ENCODE peak calls at places on chromosomes 6 and 20, in six cellular contexts. B is activated CD4-positive, alpha-beta T cell treated with anti-CD3 and anti-CD28 coated beads for 1 hour; L is NCI-H1436; J is HuH-7.5; V is stimulated activated CD8-positive, alpha-beta memory T cell treated with anti-CD3 and anti-CD28 coated beads, Interleukin-7, amount 100 ng/mL, for 1 hour; K is IMR-90. Q is an unnamed sample.

GRCh38 chr6:118768904-118769325 is 117.5 kb upstream of the CEP85L start:
- DNase-seq in B (no peak), L (no peak), J (no peak), V (no peak), K (no peak), Q (no peak)

GRCh38 chr20:3839328-3839727 is 7.3 kb upstream of the MAVS start:
- DNase-seq in B (no peak), L (no peak), J (no peak), V (no peak), K (no peak), Q (no peak)

GRCh38 chr20:10079964-10080363 is 45.2 kb downstream of the ANKEF1 start:
- DNase-seq in B (no peak), L (no peak), J (no peak), V (no peak), K (peak; percentile 69), Q (no peak)

GRCh38 chr6:157656437-157657005 is 166.5 kb upstream of the SNX9 start:
- DNase-seq in B (no peak), L (no peak), J (no peak), V (no peak), K (peak; percentile 38), Q (no peak)

GRCh38 chr20:31872406-31872805 is 2.0 kb downstream of the TTLL9 start:
- DNase-seq in B (no peak), L (no peak), J (no peak), V (no peak), K (no peak), Q (no peak)

GRCh38 chr6:101539510-101540245 is 146.2 kb downstream of the GRIK2 start:
- DNase-seq in B (no peak), L (no peak), J (no peak), V (no peak), K (peak; percentile 82), Q (no peak)

GRCh38 chr6:79712144-79712543 is 81.0 kb downstream of the SH3BGRL2 start:
- DNase-seq in B (no peak), L (no peak), J (no peak), V (no peak), K (no peak), Q (no peak)

GRCh38 chr6:74115674-74116073 is 419.7 kb downstream of the CD109 start:
- DNase-seq in B (no peak), L (no peak), J (no peak), V (no peak), K (peak; percentile 38), Q (no peak)

GRCh38 chr20:6034134-6034969 is 19.5 kb downstream of the LRRN4 start:
- DNase-seq in B (no peak), L (no peak), J (no peak), V (no peak), K (no peak), Q (no peak)

GRCh38 chr6:68049562-68049961 is 585.5 kb upstream of the ADGRB3 start:
- DNase-seq in B (no peak), L (no peak), J (no peak), V (no peak), K (no peak), Q (no peak)

GRCh38 chr6:167420858-167421766 is 96.2 kb downstream of the TTLL2 start:
- DNase-seq in B (no peak), L (no peak), J (peak; percentile 98), V (no peak), K (no peak), Q (no peak)

GRCh38 chr6:90197854-90198496 is 98.7 kb downstream of the BACH2 start:
- DNase-seq in B (no peak), L (no peak), J (no peak), V (no peak), K (peak; percentile 85), Q (no peak)

GRCh38 chr6:36197739-36198221 is 1.2 kb downstream of the BRPF3 start:
- DNase-seq in B (no peak), L (no peak), J (no peak), V (no peak), K (no peak), Q (no peak)

GRCh38 chr6:56720882-56721281 is 78.2 kb upstream of the DST start:
- DNase-seq in B (no peak), L (no peak), J (no peak), V (no peak), K (no peak), Q (no peak)

GRCh38 chr6:93751969-93752368 is 332.6 kb upstream of the EPHA7 start:
- DNase-seq in B (no peak), L (no peak), J (no peak), V (no peak), K (no peak), Q (no peak)

GRCh38 chr6:153084393-153084792 is 46.7 kb downstream of the RGS17 start:
- DNase-seq in B (no peak), L (no peak), J (no peak), V (no peak), K (peak; percentile 69), Q (no peak)

GRCh38 chr20:38825901-38826625 is 20.6 kb downstream of the PPP1R16B start:
- DNase-seq in B (no peak), L (peak; percentile 71), J (peak; percentile 36), V (no peak), K (peak; percentile 67), Q (no peak)

GRCh38 chr6:105359419-105360366 is 43.2 kb downstream of the PREP start:
- DNase-seq in B (no peak), L (no peak), J (no peak), V (no peak), K (peak; percentile 96), Q (no peak)

GRCh38 chr6:845581-845980 is 152.6 kb upstream of the EXOC2 start:
- DNase-seq in B (no peak), L (no peak), J (no peak), V (no peak), K (no peak), Q (no peak)

GRCh38 chr6:105691064-105691463 is 288.2 kb upstream of the PREP start:
- DNase-seq in B (no peak), L (no peak), J (no peak), V (no peak), K (no peak), Q (no peak)

GRCh38 chr6:88683734-88684133 is 279.7 kb downstream of the RNGTT start:
- DNase-seq in B (no peak), L (no peak), J (no peak), V (no peak), K (peak; percentile 36), Q (no peak)

GRCh38 chr6:148885920-148886845 is 139.4 kb downstream of the UST start:
- DNase-seq in B (no peak), L (no peak), J (no peak), V (no peak), K (no peak), Q (no peak)